ENCODE peak calls at places on chromosomes 5 and 9, in four cellular contexts. J is HT-29, K is EL, I is LoVo. C is an unnamed sample.

GRCh38 chr9:110975278-110975677 is 63.0 kb downstream of the LPAR1 start:
- DNase-seq in J (no peak), K (no peak), I (no peak), C (no peak)

GRCh38 chr9:134597041-134597913 is 44.3 kb upstream of the COL5A1 start:
- DNase-seq in J (no peak), K (no peak), I (no peak), C (peak)

GRCh38 chr5:9731159-9731558 is 101.0 kb upstream of the TAS2R1 start:
- DNase-seq in J (no peak), K (no peak), I (no peak), C (no peak)

GRCh38 chr9:136226680-136227410 is 18.8 kb downstream of the QSOX2 start:
- DNase-seq in J (no peak), K (no peak), I (no peak), C (no peak)

GRCh38 chr5:180873628-180874520 is 12.8 kb upstream of the ZFP62 start:
- DNase-seq in J (no peak), K (peak), I (no peak), C (peak)

GRCh38 chr9:114098021-114098659 is 952 bp downstream of the KIF12 start:
- DNase-seq in J (peak), K (no peak), I (peak), C (no peak)

GRCh38 chr9:92682269-92682668 is 12.3 kb upstream of the IPPK start:
- DNase-seq in J (no peak), K (no peak), I (no peak), C (no peak)

GRCh38 chr9:95508968-95509850 is 7.6 kb downstream of the PTCH1 start:
- DNase-seq in J (peak), K (peak), I (peak), C (peak)

GRCh38 chr5:138900281-138900965 is 25.3 kb upstream of the LRRTM2 start:
- DNase-seq in J (no peak), K (peak), I (no peak), C (peak)

GRCh38 chr9:121699271-121700164 is 48.1 kb downstream of the DAB2IP start:
- DNase-seq in J (no peak), K (peak), I (no peak), C (peak)

GRCh38 chr5:43769576-43770352 is 166.8 kb downstream of the NNT start:
- DNase-seq in J (no peak), K (no peak), I (no peak), C (peak)

GRCh38 chr5:154193176-154193575 is 2.6 kb downstream of the GALNT10 start:
- DNase-seq in J (no peak), K (no peak), I (no peak), C (no peak)

GRCh38 chr9:14342746-14343145 is 28.8 kb upstream of the NFIB start:
- DNase-seq in J (no peak), K (no peak), I (no peak), C (no peak)

GRCh38 chr5:168579987-168580508 is 880 bp upstream of the PANK3 start:
- DNase-seq in J (no peak), K (no peak), I (no peak), C (no peak)

GRCh38 chr9:90813011-90813410 is 11.4 kb downstream of the SYK start:
- DNase-seq in J (no peak), K (no peak), I (no peak), C (no peak)

GRCh38 chr5:146993876-146994530 is 115.4 kb upstream of the PPP2R2B start:
- DNase-seq in J (no peak), K (no peak), I (no peak), C (no peak)

GRCh38 chr9:104976196-104976595 is 48.2 kb upstream of the ABCA1 start:
- DNase-seq in J (no peak), K (no peak), I (no peak), C (no peak)

GRCh38 chr9:109806506-109807115 is 26.6 kb downstream of the PALM2AKAP2 start:
- DNase-seq in J (no peak), K (peak), I (no peak), C (peak)

GRCh38 chr9:93500571-93501298 is 47.4 kb upstream of the FAM120AOS start:
- DNase-seq in J (no peak), K (no peak), I (no peak), C (no peak)

GRCh38 chr9:110027624-110028023 is 180.3 kb downstream of the C9orf152 start:
- DNase-seq in J (no peak), K (peak), I (no peak), C (peak)

GRCh38 chr9:129806126-129806525 is 3.1 kb downstream of the TOR1B start:
- DNase-seq in J (no peak), K (no peak), I (no peak), C (no peak)

GRCh38 chr5:133314086-133314485 is 262.3 kb downstream of the HSPA4 start:
- DNase-seq in J (no peak), K (no peak), I (no peak), C (no peak)

C was measured in IMR-90.